ENCODE peak calls at places on chromosomes 12 and 14, in seven cellular contexts. One of them, this sample, is unnamed.
A peak's percentile ranks its signal among the peaks of the same experiment; 100 is the strongest.

GRCh38 chr12:47082963-47083621 is 3.3 kb upstream of the AMIGO2 start:
- DNase-seq in neural progenitor cell: no peak
- DNase-seq in AG04450: peak; percentile 57
- DNase-seq in ovary: no peak
- DNase-seq in heart left ventricle: no peak
- DNase-seq in bronchial epithelial cell: peak; percentile 94
- DNase-seq in fibroblast of villous mesenchyme: peak; percentile 94
- DNase-seq in this sample: peak; percentile 85

GRCh38 chr14:53715390-53715730 is 241.3 kb downstream of the BMP4 start:
- DNase-seq in neural progenitor cell: no peak
- DNase-seq in AG04450: no peak
- DNase-seq in ovary: no peak
- DNase-seq in heart left ventricle: no peak
- DNase-seq in bronchial epithelial cell: peak; percentile 72
- DNase-seq in fibroblast of villous mesenchyme: peak; percentile 49
- DNase-seq in this sample: peak; percentile 4

GRCh38 chr14:74949211-74949610 is 6.2 kb downstream of the PGF start:
- DNase-seq in neural progenitor cell: no peak
- DNase-seq in AG04450: no peak
- DNase-seq in ovary: no peak
- DNase-seq in heart left ventricle: no peak
- DNase-seq in bronchial epithelial cell: no peak
- DNase-seq in fibroblast of villous mesenchyme: no peak
- DNase-seq in this sample: no peak

GRCh38 chr14:73238262-73238852 is 1.1 kb downstream of the PAPLN start:
- DNase-seq in neural progenitor cell: peak; percentile 31
- DNase-seq in AG04450: peak; percentile 18
- DNase-seq in ovary: peak; percentile 54
- DNase-seq in heart left ventricle: no peak
- DNase-seq in bronchial epithelial cell: peak; percentile 80
- DNase-seq in fibroblast of villous mesenchyme: peak; percentile 67
- DNase-seq in this sample: peak; percentile 68

GRCh38 chr12:79420146-79420618 is 270.6 kb downstream of the PAWR start:
- DNase-seq in neural progenitor cell: peak; percentile 47
- DNase-seq in AG04450: peak; percentile 84
- DNase-seq in ovary: no peak
- DNase-seq in heart left ventricle: no peak
- DNase-seq in bronchial epithelial cell: peak; percentile 86
- DNase-seq in fibroblast of villous mesenchyme: peak; percentile 88
- DNase-seq in this sample: peak; percentile 83

GRCh38 chr14:93655078-93655750 is 133.1 kb downstream of the PRIMA1 start:
- DNase-seq in neural progenitor cell: peak; percentile 94
- DNase-seq in AG04450: no peak
- DNase-seq in ovary: no peak
- DNase-seq in heart left ventricle: no peak
- DNase-seq in bronchial epithelial cell: peak; percentile 62
- DNase-seq in fibroblast of villous mesenchyme: peak; percentile 37
- DNase-seq in this sample: no peak

GRCh38 chr12:54306925-54307731 is 6.3 kb upstream of the NFE2 start:
- DNase-seq in neural progenitor cell: no peak
- DNase-seq in AG04450: no peak
- DNase-seq in ovary: peak; percentile 63
- DNase-seq in heart left ventricle: peak; percentile 75
- DNase-seq in bronchial epithelial cell: peak; percentile 93
- DNase-seq in fibroblast of villous mesenchyme: peak; percentile 86
- DNase-seq in this sample: peak; percentile 51

GRCh38 chr12:104877107-104877705 is 80.9 kb downstream of the SLC41A2 start:
- DNase-seq in neural progenitor cell: peak; percentile 20
- DNase-seq in AG04450: no peak
- DNase-seq in ovary: peak; percentile 49
- DNase-seq in heart left ventricle: peak; percentile 55
- DNase-seq in bronchial epithelial cell: peak; percentile 30
- DNase-seq in fibroblast of villous mesenchyme: peak; percentile 56
- DNase-seq in this sample: no peak

GRCh38 chr12:98211914-98212695 is 303.3 kb upstream of the TMPO start:
- DNase-seq in neural progenitor cell: no peak
- DNase-seq in AG04450: no peak
- DNase-seq in ovary: no peak
- DNase-seq in heart left ventricle: no peak
- DNase-seq in bronchial epithelial cell: peak; percentile 27
- DNase-seq in fibroblast of villous mesenchyme: no peak
- DNase-seq in this sample: no peak

GRCh38 chr14:39434401-39434800 is 2.2 kb upstream of the FBXO33 start:
- DNase-seq in neural progenitor cell: no peak
- DNase-seq in AG04450: no peak
- DNase-seq in ovary: no peak
- DNase-seq in heart left ventricle: no peak
- DNase-seq in bronchial epithelial cell: peak; percentile 65
- DNase-seq in fibroblast of villous mesenchyme: no peak
- DNase-seq in this sample: no peak

GRCh38 chr12:48388430-48388829 is 37.7 kb upstream of the ZNF641 start:
- DNase-seq in neural progenitor cell: no peak
- DNase-seq in AG04450: no peak
- DNase-seq in ovary: no peak
- DNase-seq in heart left ventricle: no peak
- DNase-seq in bronchial epithelial cell: peak; percentile 18
- DNase-seq in fibroblast of villous mesenchyme: peak; percentile 29
- DNase-seq in this sample: no peak

GRCh38 chr14:56120091-56120632 is 2.0 kb downstream of the PELI2 start:
- DNase-seq in neural progenitor cell: peak; percentile 45
- DNase-seq in AG04450: no peak
- DNase-seq in ovary: no peak
- DNase-seq in heart left ventricle: no peak
- DNase-seq in bronchial epithelial cell: no peak
- DNase-seq in fibroblast of villous mesenchyme: peak; percentile 6
- DNase-seq in this sample: no peak
- H3K4me3 ChIP-seq in neural progenitor cell: peak overlapping the region; percentile 72
- H3K4me3 ChIP-seq in AG04450: peak overlapping the region; percentile 75
- H3K4me3 ChIP-seq in ovary: peak overlapping the region; percentile 54
- H3K4me3 ChIP-seq in heart left ventricle: no peak overlapping the region
- H3K4me3 ChIP-seq in bronchial epithelial cell: no peak overlapping the region
- H3K4me3 ChIP-seq in fibroblast of villous mesenchyme: peak overlapping the region; percentile 74
- H3K4me3 ChIP-seq in this sample: peak overlapping the region; percentile 72

DNA sequence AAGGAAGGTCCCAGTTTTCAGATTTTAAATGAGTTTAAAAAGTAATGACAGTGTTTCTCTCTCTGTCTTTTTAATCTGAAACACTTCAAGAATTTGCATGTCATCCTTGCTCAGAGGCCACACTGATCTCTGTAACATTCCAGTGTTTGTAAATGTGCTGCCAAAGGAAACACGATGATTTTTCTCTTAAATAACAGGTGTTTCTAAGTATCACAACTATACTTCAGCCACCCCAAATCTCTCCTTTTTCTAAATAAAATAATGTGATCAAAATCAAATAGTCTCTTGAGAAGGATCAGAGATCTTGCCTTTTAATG is 3.3 kb upstream of the GALC start:
- DNase-seq in neural progenitor cell: no peak
- DNase-seq in AG04450: no peak
- DNase-seq in ovary: no peak
- DNase-seq in heart left ventricle: no peak
- DNase-seq in bronchial epithelial cell: no peak
- DNase-seq in fibroblast of villous mesenchyme: peak; percentile 4
- DNase-seq in this sample: no peak
- H3K4me3 ChIP-seq in neural progenitor cell: no peak overlapping the region
- H3K4me3 ChIP-seq in AG04450: no peak overlapping the region
- H3K4me3 ChIP-seq in ovary: no peak overlapping the region
- H3K4me3 ChIP-seq in heart left ventricle: no peak overlapping the region
- H3K4me3 ChIP-seq in bronchial epithelial cell: no peak overlapping the region
- H3K4me3 ChIP-seq in fibroblast of villous mesenchyme: no peak overlapping the region
- H3K4me3 ChIP-seq in this sample: no peak overlapping the region

DNA sequence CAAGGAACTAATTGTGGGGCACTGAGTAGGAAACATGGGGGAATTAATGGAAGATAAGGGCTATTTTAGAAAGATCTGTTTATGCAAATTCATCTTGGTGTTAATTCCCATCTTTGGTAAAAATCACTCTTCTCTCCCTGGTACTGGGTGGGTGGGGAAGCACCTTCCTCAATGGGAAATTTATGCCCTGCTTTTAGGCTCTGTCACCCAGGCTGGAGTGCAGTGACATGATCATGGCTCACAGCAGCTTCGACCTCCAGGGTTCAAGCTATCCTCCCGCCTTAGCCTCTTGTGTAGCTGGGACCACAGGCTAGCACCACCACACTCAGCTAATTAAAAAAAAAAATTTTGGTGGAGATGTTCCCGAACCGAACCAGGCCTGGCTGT is 30.1 kb upstream of the RESF1 start:
- DNase-seq in neural progenitor cell: no peak
- DNase-seq in AG04450: no peak
- DNase-seq in ovary: no peak
- DNase-seq in heart left ventricle: no peak
- DNase-seq in bronchial epithelial cell: no peak
- DNase-seq in fibroblast of villous mesenchyme: no peak
- DNase-seq in this sample: no peak
- H3K4me3 ChIP-seq in neural progenitor cell: no peak overlapping the region
- H3K4me3 ChIP-seq in AG04450: no peak overlapping the region
- H3K4me3 ChIP-seq in ovary: no peak overlapping the region
- H3K4me3 ChIP-seq in heart left ventricle: no peak overlapping the region
- H3K4me3 ChIP-seq in bronchial epithelial cell: no peak overlapping the region
- H3K4me3 ChIP-seq in fibroblast of villous mesenchyme: no peak overlapping the region
- H3K4me3 ChIP-seq in this sample: no peak overlapping the region

GRCh38 chr14:49581961-49582210 is 4.3 kb downstream of the RPS29 start:
- DNase-seq in neural progenitor cell: no peak
- DNase-seq in AG04450: no peak
- DNase-seq in ovary: no peak
- DNase-seq in heart left ventricle: no peak
- DNase-seq in bronchial epithelial cell: no peak
- DNase-seq in fibroblast of villous mesenchyme: no peak
- DNase-seq in this sample: no peak
- H3K4me3 ChIP-seq in neural progenitor cell: no peak overlapping the region
- H3K4me3 ChIP-seq in AG04450: no peak overlapping the region
- H3K4me3 ChIP-seq in ovary: no peak overlapping the region
- H3K4me3 ChIP-seq in heart left ventricle: no peak overlapping the region
- H3K4me3 ChIP-seq in bronchial epithelial cell: no peak overlapping the region
- H3K4me3 ChIP-seq in fibroblast of villous mesenchyme: no peak overlapping the region
- H3K4me3 ChIP-seq in this sample: no peak overlapping the region

DNA sequence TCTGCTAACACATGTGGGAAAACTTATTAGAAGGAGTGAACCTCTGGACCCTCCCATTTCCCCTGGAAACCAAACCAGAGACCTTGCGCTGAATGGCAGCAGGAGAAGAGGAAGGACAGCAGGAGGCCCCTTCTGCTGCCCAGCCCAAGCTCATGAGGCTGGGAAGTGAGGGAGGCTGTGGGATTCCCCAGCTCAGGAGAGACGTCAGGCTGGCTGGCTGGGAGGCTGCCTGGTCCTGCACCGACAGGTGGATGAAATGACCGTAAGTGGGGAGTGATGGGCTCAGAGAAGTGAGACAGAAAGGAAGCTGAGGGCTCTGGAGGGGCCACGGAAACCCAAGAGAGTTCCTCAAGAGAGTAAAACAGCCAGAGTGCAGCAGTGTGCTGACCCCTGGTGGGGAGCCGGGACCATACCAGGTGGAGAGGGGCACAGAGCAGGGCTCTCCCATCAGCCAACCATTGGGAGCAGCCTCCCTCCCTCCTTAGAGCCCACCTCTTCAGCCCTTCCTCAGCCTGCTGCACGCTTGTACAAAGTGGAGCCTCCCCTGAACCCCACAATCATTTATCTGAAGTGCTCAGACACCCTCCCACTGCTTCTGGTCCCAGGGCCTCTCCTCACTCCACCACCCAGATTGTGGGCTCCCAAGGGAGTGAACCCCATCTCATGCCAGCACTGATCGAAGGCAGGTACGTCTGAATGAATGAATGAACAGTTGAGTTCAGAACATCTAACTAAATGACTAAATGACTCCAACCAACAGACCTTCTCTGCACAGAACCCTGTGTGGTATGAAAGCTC is 14.0 kb downstream of the TAMALIN start:
- DNase-seq in neural progenitor cell: peak; percentile 85
- DNase-seq in AG04450: no peak
- DNase-seq in ovary: peak; percentile 74
- DNase-seq in heart left ventricle: peak; percentile 53
- DNase-seq in bronchial epithelial cell: no peak
- DNase-seq in fibroblast of villous mesenchyme: peak; percentile 58
- DNase-seq in this sample: no peak
- H3K4me3 ChIP-seq in neural progenitor cell: no peak overlapping the region
- H3K4me3 ChIP-seq in AG04450: no peak overlapping the region
- H3K4me3 ChIP-seq in ovary: no peak overlapping the region
- H3K4me3 ChIP-seq in heart left ventricle: no peak overlapping the region
- H3K4me3 ChIP-seq in bronchial epithelial cell: no peak overlapping the region
- H3K4me3 ChIP-seq in fibroblast of villous mesenchyme: no peak overlapping the region
- H3K4me3 ChIP-seq in this sample: no peak overlapping the region

GRCh38 chr12:120118710-120119097 is 2.2 kb upstream of the RAB35 start:
- DNase-seq in neural progenitor cell: no peak
- DNase-seq in AG04450: no peak
- DNase-seq in ovary: no peak
- DNase-seq in heart left ventricle: no peak
- DNase-seq in bronchial epithelial cell: peak; percentile 41
- DNase-seq in fibroblast of villous mesenchyme: peak; percentile 32
- DNase-seq in this sample: no peak
- H3K4me3 ChIP-seq in neural progenitor cell: peak overlapping the region; percentile 83
- H3K4me3 ChIP-seq in AG04450: peak overlapping the region; percentile 92
- H3K4me3 ChIP-seq in ovary: no peak overlapping the region
- H3K4me3 ChIP-seq in heart left ventricle: no peak overlapping the region
- H3K4me3 ChIP-seq in bronchial epithelial cell: peak overlapping the region; percentile 92
- H3K4me3 ChIP-seq in fibroblast of villous mesenchyme: peak overlapping the region; percentile 83
- H3K4me3 ChIP-seq in this sample: peak overlapping the region; percentile 80

GRCh38 chr12:123073962-123074801 is 76.7 kb downstream of the PITPNM2 start:
- DNase-seq in neural progenitor cell: no peak
- DNase-seq in AG04450: no peak
- DNase-seq in ovary: no peak
- DNase-seq in heart left ventricle: no peak
- DNase-seq in bronchial epithelial cell: no peak
- DNase-seq in fibroblast of villous mesenchyme: no peak
- DNase-seq in this sample: no peak

GRCh38 chr12:123067654-123068053 is 83.2 kb downstream of the PITPNM2 start:
- DNase-seq in neural progenitor cell: no peak
- DNase-seq in AG04450: no peak
- DNase-seq in ovary: no peak
- DNase-seq in heart left ventricle: peak; percentile 57
- DNase-seq in bronchial epithelial cell: no peak
- DNase-seq in fibroblast of villous mesenchyme: no peak
- DNase-seq in this sample: no peak

GRCh38 chr12:123069436-123070266 is 81.2 kb downstream of the PITPNM2 start:
- DNase-seq in neural progenitor cell: no peak
- DNase-seq in AG04450: no peak
- DNase-seq in ovary: peak; percentile 65
- DNase-seq in heart left ventricle: no peak
- DNase-seq in bronchial epithelial cell: no peak
- DNase-seq in fibroblast of villous mesenchyme: no peak
- DNase-seq in this sample: no peak

GRCh38 chr12:123071401-123072304 is 79.2 kb downstream of the PITPNM2 start:
- DNase-seq in neural progenitor cell: peak; percentile 68
- DNase-seq in AG04450: no peak
- DNase-seq in ovary: peak; percentile 77
- DNase-seq in heart left ventricle: peak; percentile 77
- DNase-seq in bronchial epithelial cell: no peak
- DNase-seq in fibroblast of villous mesenchyme: peak; percentile 22
- DNase-seq in this sample: no peak

GRCh38 chr12:123070267-123071081 is 80.4 kb downstream of the PITPNM2 start:
- DNase-seq in neural progenitor cell: no peak
- DNase-seq in AG04450: no peak
- DNase-seq in ovary: no peak
- DNase-seq in heart left ventricle: no peak
- DNase-seq in bronchial epithelial cell: peak; percentile 30
- DNase-seq in fibroblast of villous mesenchyme: no peak
- DNase-seq in this sample: no peak
- H3K4me3 ChIP-seq in neural progenitor cell: no peak overlapping the region
- H3K4me3 ChIP-seq in AG04450: no peak overlapping the region
- H3K4me3 ChIP-seq in ovary: no peak overlapping the region
- H3K4me3 ChIP-seq in heart left ventricle: no peak overlapping the region
- H3K4me3 ChIP-seq in bronchial epithelial cell: no peak overlapping the region
- H3K4me3 ChIP-seq in fibroblast of villous mesenchyme: no peak overlapping the region
- H3K4me3 ChIP-seq in this sample: no peak overlapping the region

GRCh38 chr12:27970391-27970980 is 2.0 kb downstream of the PTHLH start:
- DNase-seq in neural progenitor cell: peak; percentile 74
- DNase-seq in AG04450: no peak
- DNase-seq in ovary: peak; percentile 42
- DNase-seq in heart left ventricle: peak; percentile 28
- DNase-seq in bronchial epithelial cell: no peak
- DNase-seq in fibroblast of villous mesenchyme: peak; percentile 52
- DNase-seq in this sample: no peak
- H3K4me3 ChIP-seq in neural progenitor cell: peak overlapping the region; percentile 54
- H3K4me3 ChIP-seq in AG04450: peak overlapping the region; percentile 66
- H3K4me3 ChIP-seq in ovary: peak overlapping the region; percentile 40
- H3K4me3 ChIP-seq in heart left ventricle: peak overlapping the region; percentile 37
- H3K4me3 ChIP-seq in bronchial epithelial cell: peak overlapping the region; percentile 73
- H3K4me3 ChIP-seq in fibroblast of villous mesenchyme: peak overlapping the region; percentile 57
- H3K4me3 ChIP-seq in this sample: peak overlapping the region; percentile 61